ENCODE peak calls at places on chromosomes 6 and 20, in seven cellular contexts. D is GM12865, S is Karpas-422, P is EL, U is Right ventricle myocardium superior, A is NCI-H1105 treated with DMSO at 0.1 percent for 48 hours, M is heart left ventricle. T is an unnamed sample.

GRCh38 chr20:32612351-32612750 is 27.2 kb upstream of the NOL4L start:
- DNase-seq in D (no peak), S (no peak), P (no peak), U (no peak), A (no peak), M (no peak), T (no peak)

GRCh38 chr6:123879749-123880148 is 76.1 kb downstream of the NKAIN2 start:
- DNase-seq in D (peak; percentile 26), S (no peak), P (no peak), U (no peak), A (no peak), M (no peak), T (no peak)

GRCh38 chr6:36914227-36914794 is 28.6 kb downstream of the C6orf89 start:
- DNase-seq in D (no peak), S (no peak), P (peak; percentile 67), U (no peak), A (no peak), M (no peak), T (peak; percentile 82)

GRCh38 chr6:144190593-144190992 is 40.3 kb downstream of the STX11 start:
- DNase-seq in D (no peak), S (no peak), P (peak; percentile 50), U (peak; percentile 41), A (no peak), M (peak; percentile 34), T (no peak)

GRCh38 chr6:39980839-39981580 is 46.7 kb upstream of the MOCS1 start:
- DNase-seq in D (peak; percentile 27), S (peak; percentile 85), P (peak; percentile 42), U (no peak), A (peak; percentile 56), M (no peak), T (peak; percentile 41)

GRCh38 chr6:132736239-132736638 is 21.5 kb downstream of the VNN2 start:
- DNase-seq in D (no peak), S (no peak), P (no peak), U (no peak), A (no peak), M (no peak), T (no peak)

GRCh38 chr20:36792422-36792821 is 18.9 kb upstream of the DSN1 start:
- DNase-seq in D (peak; percentile 70), S (peak; percentile 77), P (peak; percentile 73), U (peak; percentile 53), A (peak; percentile 21), M (peak; percentile 64), T (peak; percentile 84)

GRCh38 chr6:21325201-21325856 is 268.2 kb upstream of the SOX4 start:
- DNase-seq in D (peak; percentile 18), S (no peak), P (no peak), U (no peak), A (peak; percentile 47), M (no peak), T (no peak)

GRCh38 chr20:12306107-12306506 is 388.4 kb downstream of the BTBD3 start:
- DNase-seq in D (no peak), S (no peak), P (no peak), U (no peak), A (no peak), M (no peak), T (no peak)

GRCh38 chr20:37396520-37397075 is 50.7 kb downstream of the SRC start:
- DNase-seq in D (no peak), S (no peak), P (no peak), U (no peak), A (peak; percentile 40), M (no peak), T (peak; percentile 94)

GRCh38 chr20:37202267-37202943 is 23.1 kb upstream of the MROH8 start:
- DNase-seq in D (peak; percentile 36), S (peak; percentile 67), P (peak; percentile 96), U (no peak), A (peak; percentile 67), M (no peak), T (no peak)

GRCh38 chr6:72955666-72956065 is 269.6 kb downstream of the KHDC1L start:
- DNase-seq in D (peak; percentile 17), S (no peak), P (no peak), U (no peak), A (no peak), M (no peak), T (no peak)

GRCh38 chr6:39273394-39273793 is 40.8 kb downstream of the KCNK17 start:
- DNase-seq in D (no peak), S (no peak), P (no peak), U (no peak), A (no peak), M (no peak), T (peak; percentile 71)

GRCh38 chr6:52612336-52613096 is 35.7 kb upstream of the TRAM2 start:
- DNase-seq in D (no peak), S (no peak), P (peak; percentile 84), U (no peak), A (no peak), M (no peak), T (no peak)

GRCh38 chr20:10578607-10579006 is 95.2 kb downstream of the JAG1 start:
- DNase-seq in D (no peak), S (no peak), P (peak; percentile 78), U (no peak), A (no peak), M (no peak), T (no peak)

GRCh38 chr6:27812078-27812804 is 100.0 kb downstream of the OR2B2 start:
- DNase-seq in D (no peak), S (no peak), P (peak; percentile 3), U (no peak), A (no peak), M (no peak), T (no peak)

GRCh38 chr20:35166242-35166830 is 5.5 kb upstream of the PROCR start:
- DNase-seq in D (no peak), S (no peak), P (no peak), U (peak; percentile 81), A (no peak), M (peak; percentile 75), T (no peak)

GRCh38 chr20:13200767-13201500 is 20.1 kb upstream of the ISM1 start:
- DNase-seq in D (no peak), S (no peak), P (no peak), U (no peak), A (peak; percentile 100), M (no peak), T (peak; percentile 34)

T was measured in H9.